ENCODE peak calls at places on chromosomes 7 and 10, in four cellular contexts. D is Peyer's patch, O is tibial artery, S is spleen. R is an unnamed sample.

GRCh38 chr7:103343758-103344452 is 662 bp downstream of the DNAJC2 start:
- DNase-seq in O (no peak), S (peak; percentile 79), D (no peak), R (peak; percentile 4)

GRCh38 chr10:90204956-90205695 is 503.7 kb downstream of the KIF20B start:
- DNase-seq in S (no peak), D (no peak), O (no peak), R (no peak)

GRCh38 chr7:11758627-11759111 is 73.3 kb downstream of the THSD7A start:
- DNase-seq in O (no peak), D (no peak), S (no peak), R (no peak)

GRCh38 chr10:72567884-72568283 is 58.0 kb downstream of the MICU1 start:
- DNase-seq in D (no peak), S (no peak), O (no peak), R (peak; percentile 25)

GRCh38 chr10:70286616-70287015 is 2.8 kb upstream of the NPFFR1 start:
- DNase-seq in S (no peak), O (no peak), D (no peak), R (no peak)

GRCh38 chr10:113454341-113455061 is 98.4 kb upstream of the HABP2 start:
- DNase-seq in S (no peak), O (peak; percentile 72), D (peak; percentile 20), R (peak; percentile 35)

GRCh38 chr10:46079831-46080585 is 33.9 kb upstream of the MSMB start:
- DNase-seq in S (no peak), D (no peak), O (no peak), R (no peak)

GRCh38 chr10:82399850-82400249 is 524.9 kb downstream of the NRG3 start:
- DNase-seq in O (no peak), D (no peak), S (no peak), R (no peak)

GRCh38 chr10:14601872-14602725 is 172.6 kb downstream of the FAM107B start:
- DNase-seq in S (peak; percentile 87), D (peak; percentile 78), O (no peak), R (peak; percentile 72)

GRCh38 chr10:103853428-103854264 is 1.7 kb downstream of the SH3PXD2A start:
- DNase-seq in S (no peak), O (peak; percentile 62), D (no peak), R (no peak)

GRCh38 chr10:34514290-34514689 is 300.8 kb downstream of the PARD3 start:
- DNase-seq in O (no peak), D (no peak), S (no peak), R (no peak)

GRCh38 chr10:118332948-118333710 is 9.0 kb downstream of the FAM204A start:
- DNase-seq in O (no peak), D (no peak), S (no peak), R (peak; percentile 18)

DNA sequence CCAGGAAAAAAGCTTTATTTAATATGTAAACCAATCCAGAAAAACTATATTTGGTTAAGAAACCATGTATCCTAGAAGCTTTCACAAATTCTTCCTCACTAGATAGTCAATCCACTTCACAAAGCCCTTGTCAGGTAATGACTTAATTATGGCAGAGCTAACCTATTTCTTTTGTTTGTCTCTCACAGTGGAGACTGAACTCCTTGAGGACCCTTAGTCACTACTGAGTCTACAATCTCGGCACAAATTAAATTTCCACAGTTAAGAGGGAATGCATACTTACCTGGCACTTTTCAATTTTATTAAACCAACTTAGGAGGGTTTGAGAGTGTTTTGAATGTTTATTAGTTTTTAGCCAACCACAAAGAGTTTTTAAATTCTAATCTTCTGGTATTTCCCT is 23.0 kb downstream of the WAPL start:
- DNase-seq in D (no peak), S (no peak), O (no peak), R (no peak)
- TF ChIP-seq CTCF in D (no peak), S (no peak), O (no peak), R (no peak)

GRCh38 chr10:105793071-105793470 is 1152.0 kb downstream of the SORCS3 start:
- DNase-seq in S (no peak), O (no peak), D (no peak), R (no peak)

GRCh38 chr10:105800626-105801025 is 1159.5 kb downstream of the SORCS3 start:
- DNase-seq in D (no peak), S (no peak), O (no peak), R (no peak)

GRCh38 chr10:105803206-105803605 is 1162.1 kb downstream of the SORCS3 start:
- DNase-seq in O (no peak), S (no peak), D (no peak), R (no peak)

GRCh38 chr10:105797234-105797890 is 1156.3 kb downstream of the SORCS3 start:
- DNase-seq in S (no peak), D (no peak), O (no peak), R (no peak)
- TF ChIP-seq CTCF in S (no peak), D (peak; percentile 72), O (no peak), R (no peak)

GRCh38 chr7:36312064-36312914 is 77.4 kb upstream of the ANLN start:
- DNase-seq in D (peak; percentile 27), O (no peak), S (peak; percentile 47), R (peak; percentile 87)
- TF ChIP-seq CTCF in D (peak; percentile 69), O (no peak), S (no peak), R (peak; percentile 94)

GRCh38 chr7:155265960-155266359 is 31.7 kb upstream of the INSIG1 start:
- DNase-seq in S (peak; percentile 66), D (no peak), O (no peak), R (no peak)

GRCh38 chr7:155265144-155265543 is 32.5 kb upstream of the INSIG1 start:
- DNase-seq in O (no peak), S (no peak), D (no peak), R (no peak)

GRCh38 chr7:155263051-155263450 is 34.6 kb upstream of the INSIG1 start:
- DNase-seq in S (no peak), D (no peak), O (no peak), R (no peak)

GRCh38 chr7:155262010-155262409 is 35.7 kb upstream of the INSIG1 start:
- DNase-seq in S (no peak), D (no peak), O (no peak), R (no peak)

GRCh38 chr7:155263522-155264197 is 34.0 kb upstream of the INSIG1 start:
- DNase-seq in S (no peak), O (no peak), D (no peak), R (no peak)
- TF ChIP-seq CTCF in S (no peak), O (no peak), D (no peak), R (no peak)

DNA sequence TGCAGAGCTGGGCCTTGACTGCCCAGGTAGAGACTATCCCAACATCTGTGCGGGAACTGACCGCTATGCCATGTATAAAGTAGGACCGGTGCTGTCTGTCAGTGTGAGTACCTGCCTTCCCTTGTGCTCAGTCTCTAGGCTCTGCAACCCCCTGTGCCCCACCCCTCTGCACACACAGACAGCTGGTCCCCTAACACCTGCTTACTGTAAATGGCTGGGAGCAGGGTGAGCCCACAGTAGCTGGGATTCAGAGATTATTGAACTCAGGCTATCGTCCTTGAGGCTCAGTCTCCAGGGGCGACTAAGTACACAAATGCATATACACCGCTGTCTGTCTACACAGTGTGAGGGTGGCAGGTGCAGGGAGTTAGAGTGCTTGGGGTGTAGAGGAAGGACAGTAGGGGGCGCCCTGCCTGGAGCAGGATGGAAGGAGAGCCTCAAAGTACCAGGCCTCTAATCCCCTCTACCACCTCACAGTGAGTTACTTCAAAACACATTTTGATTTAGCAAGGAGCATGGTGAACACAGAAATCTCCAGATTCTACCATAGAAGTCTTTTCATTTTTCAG is 12.9 kb downstream of the UPP1 start:
- DNase-seq in S (no peak), D (no peak), O (no peak), R (no peak)
- TF ChIP-seq CTCF in S (no peak), D (no peak), O (no peak), R (peak; percentile 62)

GRCh38 chr7:133355325-133355708 is 102.4 kb downstream of the EXOC4 start:
- DNase-seq in S (no peak), D (no peak), O (no peak), R (no peak)
- TF ChIP-seq CTCF in S (no peak), D (no peak), O (no peak), R (no peak)

GRCh38 chr7:30729642-30730041 is 22.3 kb upstream of the INMT start:
- DNase-seq in S (peak; percentile 31), D (no peak), O (no peak), R (no peak)

GRCh38 chr7:30731619-30732018 is 20.3 kb upstream of the INMT start:
- DNase-seq in S (no peak), D (no peak), O (no peak), R (no peak)

GRCh38 chr7:30730097-30730496 is 21.8 kb upstream of the INMT start:
- DNase-seq in O (no peak), S (peak; percentile 50), D (no peak), R (no peak)

GRCh38 chr7:30732606-30733005 is 19.3 kb upstream of the INMT start:
- DNase-seq in S (no peak), D (no peak), O (no peak), R (no peak)

GRCh38 chr7:30730996-30731395 is 20.9 kb upstream of the INMT start:
- DNase-seq in O (no peak), S (no peak), D (no peak), R (no peak)
- TF ChIP-seq CTCF in O (no peak), S (no peak), D (no peak), R (no peak)